ENCODE peak calls at places on chromosomes 11 and 22, in six cellular contexts. M is tibial artery, U is cardiac muscle cell, N is astrocyte of the spinal cord, E is fibroblast of pulmonary artery, B is cardiac fibroblast. F is an unnamed sample.

GRCh38 chr11:8707541-8708270 is 25.1 kb downstream of the RPL27A start:
- DNase-seq in M (peak), U (no peak), N (peak), E (no peak), B (no peak), F (no peak)

GRCh38 chr22:48758021-48758561 is 1069.6 kb downstream of the BRD1 start:
- DNase-seq in M (peak), U (no peak), N (no peak), E (no peak), B (no peak), F (no peak)

GRCh38 chr22:37560682-37561208 is 465 bp downstream of the CDC42EP1 start:
- DNase-seq in M (no peak), U (no peak), N (peak), E (peak), B (peak), F (peak)

GRCh38 chr11:27282806-27283205 is 80.2 kb downstream of the CCDC34 start:
- DNase-seq in M (no peak), U (no peak), N (peak), E (peak), B (peak), F (no peak)

GRCh38 chr22:46964773-46965550 is 202.5 kb downstream of the TBC1D22A start:
- DNase-seq in M (no peak), U (no peak), N (no peak), E (no peak), B (no peak), F (no peak)

GRCh38 chr11:125624756-125625213 is at the start of gene CHEK1:
- DNase-seq in M (no peak), U (no peak), N (no peak), E (no peak), B (no peak), F (no peak)

GRCh38 chr22:38086942-38087341 is 3.0 kb upstream of the SLC16A8 start:
- DNase-seq in M (no peak), U (no peak), N (no peak), E (no peak), B (no peak), F (no peak)

GRCh38 chr11:116680349-116681125 is 92.2 kb downstream of the BUD13 start:
- DNase-seq in M (no peak), U (no peak), N (no peak), E (no peak), B (no peak), F (no peak)

GRCh38 chr11:122069946-122070345 is 46.1 kb downstream of the BLID start:
- DNase-seq in M (peak), U (peak), N (peak), E (peak), B (peak), F (peak)

GRCh38 chr11:5228124-5228523 is 1.3 kb upstream of the HBB start:
- DNase-seq in M (no peak), U (no peak), N (no peak), E (no peak), B (no peak), F (no peak)

GRCh38 chr11:108938604-108939003 is 273.7 kb downstream of the DDX10 start:
- DNase-seq in M (no peak), U (no peak), N (no peak), E (no peak), B (peak), F (no peak)

GRCh38 chr11:8092587-8093424 is 11.8 kb downstream of the TUB start:
- DNase-seq in M (peak), U (peak), N (peak), E (peak), B (peak), F (peak)

GRCh38 chr11:78841451-78842060 is 266.9 kb upstream of the NARS2 start:
- DNase-seq in M (no peak), U (no peak), N (no peak), E (no peak), B (peak), F (peak)

GRCh38 chr11:114280696-114281095 is 15.5 kb upstream of the NNMT start:
- DNase-seq in M (peak), U (peak), N (peak), E (peak), B (peak), F (peak)

GRCh38 chr11:34613462-34614183 is 7.3 kb upstream of the EHF start:
- DNase-seq in M (no peak), U (no peak), N (no peak), E (no peak), B (no peak), F (no peak)

GRCh38 chr11:87895021-87895420 is 280.2 kb downstream of the RAB38 start:
- DNase-seq in M (no peak), U (no peak), N (no peak), E (no peak), B (no peak), F (no peak)

GRCh38 chr11:73343076-73343833 is 32.9 kb upstream of the RELT start:
- DNase-seq in M (no peak), U (no peak), N (no peak), E (no peak), B (no peak), F (peak)

GRCh38 chr22:47691152-47691895 is 928.9 kb downstream of the TBC1D22A start:
- DNase-seq in M (no peak), U (no peak), N (no peak), E (no peak), B (no peak), F (no peak)

GRCh38 chr22:49010086-49010863 is 817.4 kb downstream of the BRD1 start:
- DNase-seq in M (peak), U (no peak), N (no peak), E (no peak), B (no peak), F (no peak)

GRCh38 chr11:22785251-22785650 is 44.4 kb downstream of the SVIP start:
- DNase-seq in M (no peak), U (no peak), N (peak), E (peak), B (peak), F (no peak)

GRCh38 chr11:90135016-90135415 is 553 bp downstream of the NAALAD2 start:
- DNase-seq in M (no peak), U (no peak), N (peak), E (peak), B (no peak), F (no peak)

GRCh38 chr22:47195156-47195675 is 432.8 kb downstream of the TBC1D22A start:
- DNase-seq in M (no peak), U (no peak), N (no peak), E (no peak), B (no peak), F (no peak)

GRCh38 chr22:35987487-35987886 is 41.1 kb downstream of the RBFOX2 start:
- DNase-seq in M (no peak), U (no peak), N (no peak), E (peak), B (peak), F (no peak)

GRCh38 chr11:121672630-121673487 is 220.1 kb upstream of the SORL1-AS1 start:
- DNase-seq in M (peak), U (peak), N (no peak), E (peak), B (peak), F (no peak)

GRCh38 chr11:65918211-65919150 is at the start of gene C11orf68:
- DNase-seq in M (peak), U (peak), N (no peak), E (peak), B (peak), F (no peak)

GRCh38 chr11:2762031-2762380 is 62.2 kb upstream of the KCNQ1OT1 start:
- DNase-seq in M (no peak), U (no peak), N (no peak), E (no peak), B (no peak), F (no peak)

GRCh38 chr11:57131080-57131790 is 50.5 kb upstream of the LRRC55 start:
- DNase-seq in M (no peak), U (peak), N (peak), E (peak), B (peak), F (peak)

GRCh38 chr11:76745561-76746207 is 37.5 kb upstream of the TSKU start:
- DNase-seq in M (no peak), U (no peak), N (no peak), E (no peak), B (no peak), F (no peak)

GRCh38 chr22:48968201-48968959 is 859.3 kb downstream of the BRD1 start:
- DNase-seq in M (no peak), U (peak), N (no peak), E (no peak), B (no peak), F (no peak)

GRCh38 chr22:46936378-46936916 is 174.0 kb downstream of the TBC1D22A start:
- DNase-seq in M (no peak), U (no peak), N (peak), E (no peak), B (no peak), F (no peak)

GRCh38 chr11:66227700-66228099 is 40.7 kb upstream of the RAB1B start:
- DNase-seq in M (no peak), U (no peak), N (no peak), E (no peak), B (no peak), F (no peak)

GRCh38 chr11:88341852-88342251 is 4.3 kb upstream of the CTSC start:
- DNase-seq in M (no peak), U (no peak), N (no peak), E (no peak), B (no peak), F (peak)

GRCh38 chr11:8721740-8722139 is 39.1 kb downstream of the RPL27A start:
- DNase-seq in M (no peak), U (no peak), N (no peak), E (no peak), B (peak), F (no peak)

GRCh38 chr11:127017482-127017881 is 16.9 kb upstream of the KIRREL3 start:
- DNase-seq in M (no peak), U (peak), N (peak), E (peak), B (peak), F (peak)
- TF ChIP-seq CTCF in M (no peak), U (peak), N (peak), E (peak), B (peak), F (peak)

GRCh38 chr11:129484068-129484467 is 108.4 kb downstream of the BARX2 start:
- DNase-seq in M (no peak), U (no peak), N (no peak), E (no peak), B (no peak), F (no peak)
- TF ChIP-seq CTCF in M (no peak), U (no peak), N (no peak), E (no peak), B (no peak), F (no peak)

GRCh38 chr11:67247946-67248550 is 18.2 kb upstream of the GRK2 start:
- DNase-seq in M (no peak), U (no peak), N (no peak), E (no peak), B (no peak), F (no peak)
- TF ChIP-seq CTCF in M (no peak), U (no peak), N (no peak), E (no peak), B (no peak), F (no peak)

GRCh38 chr22:24833881-24834495 is 28.0 kb downstream of the SGSM1 start:
- DNase-seq in M (no peak), U (no peak), N (no peak), E (no peak), B (no peak), F (no peak)

GRCh38 chr22:24830205-24830979 is 24.4 kb downstream of the SGSM1 start:
- DNase-seq in M (no peak), U (no peak), N (no peak), E (no peak), B (no peak), F (no peak)

GRCh38 chr22:24836282-24836681 is 30.3 kb downstream of the SGSM1 start:
- DNase-seq in M (no peak), U (no peak), N (no peak), E (peak), B (no peak), F (no peak)

GRCh38 chr22:24831678-24832077 is 25.7 kb downstream of the SGSM1 start:
- DNase-seq in M (no peak), U (no peak), N (no peak), E (no peak), B (no peak), F (no peak)

DNA sequence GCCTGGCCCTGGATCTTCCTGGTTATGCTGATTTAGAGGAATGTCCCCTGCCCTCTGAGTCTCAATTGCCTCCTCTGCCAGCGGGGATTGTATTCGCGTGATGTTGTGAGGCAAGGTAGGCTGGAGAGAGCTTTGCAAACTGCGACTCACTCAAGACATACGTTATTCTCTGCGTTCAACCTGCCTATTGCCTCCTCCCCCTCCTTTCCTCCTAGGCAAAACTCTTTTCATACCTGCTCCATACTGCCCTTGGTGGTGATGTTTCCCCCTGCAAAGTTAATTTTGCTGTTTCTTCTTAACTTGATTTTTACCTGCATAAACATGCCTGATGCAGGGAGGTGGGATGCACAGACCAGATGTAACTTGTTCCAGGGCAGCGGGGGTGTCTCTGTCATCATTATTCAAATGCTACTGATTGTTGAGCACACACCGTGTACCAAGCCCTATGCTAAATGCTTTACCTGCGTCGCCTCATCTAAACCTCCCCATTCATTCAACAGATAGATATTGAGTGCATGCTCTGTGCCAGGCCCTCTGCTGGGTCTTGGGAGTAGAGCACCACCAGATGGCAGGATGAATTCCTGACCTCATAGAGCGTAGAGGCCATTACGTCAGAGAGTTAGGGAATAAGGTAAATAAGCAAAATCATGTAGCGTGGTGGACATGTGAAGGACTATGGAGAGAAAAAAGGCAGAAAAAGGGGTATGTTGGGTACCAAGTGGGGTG is 29.0 kb downstream of the SGSM1 start:
- DNase-seq in M (no peak), U (no peak), N (no peak), E (peak), B (no peak), F (no peak)
- TF ChIP-seq CTCF in M (no peak), U (peak), N (peak), E (peak), B (peak), F (no peak)

F was measured in nephron progenitor cell.